ENCODE peak calls at places on chromosome 10, in six cellular contexts. T is gastrocnemius medialis, O is heart left ventricle, Z is IMR-90, W is A549, F is body of pancreas. M is an unnamed sample. For H3K4me1, the result is how much of the 10 kb centered on the place peaks cover.

GRCh38 chr10:124493191-124493936 is 31.7 kb downstream of the LHPP start:
- ATAC-seq in T (no peak), O (no peak), Z (no peak), W (no peak), F (no peak), M (no peak)

GRCh38 chr10:36450385-36450784 is 675.0 kb upstream of the ANKRD30A start:
- ATAC-seq in T (no peak), O (peak), Z (peak), W (no peak), F (no peak), M (peak)

GRCh38 chr10:126892873-126893175 is 12.4 kb upstream of the DOCK1 start:
- ATAC-seq in T (no peak), O (no peak), Z (no peak), W (no peak), F (no peak), M (no peak)

GRCh38 chr10:46305430-46305808 is 18.6 kb downstream of the ANTXRL start:
- ATAC-seq in T (no peak), O (no peak), Z (no peak), W (no peak), F (no peak), M (no peak)

GRCh38 chr10:55495555-55495954 is 694.5 kb upstream of the PCDH15 start:
- ATAC-seq in T (no peak), O (no peak), Z (no peak), W (no peak), F (no peak), M (no peak)

GRCh38 chr10:18406136-18406535 is 245.3 kb downstream of the NSUN6 start:
- ATAC-seq in T (no peak), O (no peak), Z (no peak), W (no peak), F (no peak), M (no peak)

GRCh38 chr10:69733791-69734261 is 67.9 kb upstream of the COL13A1 start:
- ATAC-seq in T (peak), O (peak), Z (peak), W (no peak), F (no peak), M (peak)

GRCh38 chr10:61456095-61456789 is 3.1 kb upstream of the TMEM26 start:
- ATAC-seq in T (no peak), O (no peak), Z (peak), W (no peak), F (peak), M (no peak)

GRCh38 chr10:131094406-131095108 is 217.0 kb downstream of the TCERG1L start:
- ATAC-seq in T (no peak), O (peak), Z (peak), W (peak), F (no peak), M (no peak)

GRCh38 chr10:28806481-28806880 is 129.2 kb downstream of the BAMBI start:
- ATAC-seq in T (no peak), O (peak), Z (peak), W (no peak), F (no peak), M (peak)

GRCh38 chr10:70847666-70848360 is 32.1 kb downstream of the SGPL1 start:
- ATAC-seq in T (no peak), O (no peak), Z (no peak), W (no peak), F (no peak), M (no peak)

GRCh38 chr10:71962915-71963314 is 1.3 kb upstream of the CHST3 start:
- ATAC-seq in T (no peak), O (no peak), Z (no peak), W (no peak), F (no peak), M (no peak)

DNA sequence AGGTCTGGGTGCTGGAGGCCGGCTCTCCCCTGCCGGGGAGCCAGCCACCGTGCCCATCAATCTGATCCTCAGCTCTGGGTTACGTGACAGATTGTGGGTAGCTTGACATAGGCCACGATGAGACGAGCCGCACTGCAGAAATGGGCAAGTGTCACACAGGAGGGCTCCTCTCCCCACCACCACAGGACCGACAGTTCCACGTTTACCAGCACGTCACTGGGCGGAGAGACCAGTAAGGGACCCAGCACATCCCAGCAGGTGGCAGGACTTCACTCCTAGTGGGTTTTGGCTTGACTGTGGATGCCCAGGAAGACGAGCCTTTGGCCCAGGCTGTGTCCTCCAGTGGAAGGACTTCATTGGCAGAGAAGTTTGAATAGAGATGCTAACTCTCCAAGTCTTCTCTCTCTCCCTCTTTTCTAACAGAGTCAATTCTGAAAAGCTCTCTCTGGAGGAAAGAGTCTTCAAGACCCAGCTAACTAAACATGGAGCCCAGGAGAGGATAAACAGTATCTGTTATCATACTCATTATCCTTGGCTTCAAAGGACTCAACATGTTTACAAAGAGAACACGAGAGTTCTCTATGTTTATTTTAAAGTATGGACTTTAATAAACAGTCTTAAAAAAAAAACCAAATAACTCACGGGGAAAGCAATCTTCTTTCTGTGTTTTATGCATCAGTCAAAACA is 129.3 kb upstream of the JCAD start:
- ATAC-seq in T (peak), O (peak), Z (peak), W (no peak), F (no peak), M (no peak)
- TF ChIP-seq POLR2A in T (no peak), O (no peak), Z (no peak), W (no peak), F (no peak), M (no peak)

DNA sequence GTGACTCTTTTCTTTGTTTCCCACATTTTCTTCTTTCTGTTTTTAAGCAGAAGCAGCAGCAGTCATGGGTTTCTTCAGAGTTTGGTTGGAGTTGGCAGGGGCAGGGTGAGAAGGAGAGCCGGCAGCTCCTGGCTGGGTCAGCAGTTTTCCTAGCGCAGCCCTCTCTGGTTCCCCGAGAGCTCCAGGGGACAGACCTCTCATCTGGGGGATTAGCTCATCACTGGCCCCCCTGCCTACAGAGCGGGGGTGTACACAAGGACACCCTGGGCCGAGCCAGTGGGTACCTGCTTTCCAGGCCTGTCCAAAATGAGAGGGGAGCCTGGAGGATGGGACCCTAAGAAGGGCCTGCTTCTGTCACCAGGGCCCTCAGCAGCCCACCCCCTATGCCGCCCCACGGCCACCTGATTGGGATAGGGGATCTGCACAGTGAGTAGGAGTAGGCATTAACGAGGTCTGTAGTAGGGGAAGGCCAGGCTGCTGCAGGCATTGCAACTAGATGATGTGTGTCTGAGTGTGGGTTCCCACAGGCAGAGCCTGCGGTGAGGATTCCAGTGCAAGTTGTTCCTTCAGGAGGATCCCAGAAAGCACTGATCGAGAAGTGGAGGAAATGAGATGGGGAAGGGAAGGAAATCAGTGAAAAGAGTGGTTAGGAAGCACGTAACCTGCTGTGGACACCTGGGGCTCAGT is 122.9 kb upstream of the PPIF start:
- ATAC-seq in T (no peak), O (no peak), Z (no peak), W (no peak), F (no peak), M (no peak)
- H3K4me1 ChIP-seq in T (under half), O (half or more), Z (half or more), W (under half), F (half or more), M (under half)

GRCh38 chr10:102601639-102602038 is 42.6 kb upstream of the TRIM8 start:
- ATAC-seq in T (no peak), O (no peak), Z (no peak), W (no peak), F (no peak), M (no peak)

GRCh38 chr10:102602272-102603045 is 41.8 kb upstream of the TRIM8 start:
- ATAC-seq in T (peak), O (peak), Z (peak), W (no peak), F (peak), M (peak)

GRCh38 chr10:102600816-102601215 is 43.5 kb upstream of the TRIM8 start:
- ATAC-seq in T (peak), O (no peak), Z (no peak), W (no peak), F (no peak), M (no peak)

GRCh38 chr10:102597131-102597891 is 47.0 kb upstream of the TRIM8 start:
- ATAC-seq in T (no peak), O (peak), Z (no peak), W (no peak), F (no peak), M (peak)

GRCh38 chr10:102599565-102600327 is 44.5 kb upstream of the TRIM8 start:
- ATAC-seq in T (no peak), O (no peak), Z (peak), W (no peak), F (no peak), M (no peak)
- TF ChIP-seq POLR2A in T (no peak), O (no peak), Z (no peak), W (no peak), F (no peak), M (no peak)

DNA sequence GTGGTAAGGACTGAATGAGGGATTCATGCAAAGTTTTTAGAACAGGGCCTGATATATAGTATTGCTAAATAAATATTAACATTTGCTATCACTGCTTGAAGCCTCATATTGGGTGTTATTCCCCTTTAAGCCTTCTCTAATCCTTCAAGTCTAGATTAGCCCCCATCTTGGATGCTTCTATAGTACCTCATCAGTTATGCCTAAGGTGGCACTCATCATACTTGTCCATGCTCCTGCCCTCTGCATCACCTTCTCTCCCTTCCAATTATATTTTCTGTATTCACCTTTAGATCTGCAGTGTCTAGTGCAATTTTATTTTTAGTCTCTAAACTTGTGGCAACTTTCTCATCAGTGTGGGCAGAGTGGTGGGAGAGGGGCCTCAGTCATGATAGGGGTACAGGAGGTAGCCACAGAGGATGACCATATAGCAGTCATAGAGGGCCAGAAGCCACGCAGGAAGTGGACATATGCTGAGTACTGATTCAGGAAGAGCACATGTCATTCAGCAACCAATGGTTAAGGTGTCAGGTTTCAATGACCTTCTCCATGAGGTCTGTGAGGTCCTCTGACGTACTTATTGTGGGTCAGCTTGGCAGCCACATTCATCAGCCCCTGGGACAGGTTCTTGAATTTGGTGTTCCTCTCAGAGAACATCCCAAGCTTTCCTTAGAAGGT is 2.5 kb downstream of the ENTPD1 start:
- ATAC-seq in T (no peak), O (no peak), Z (no peak), W (no peak), F (no peak), M (no peak)
- H3K4me1 ChIP-seq in T (under half), O (under half), Z (under half), W (under half), F (under half), M (under half)

M was measured in gastroesophageal sphincter.